ENCODE peak calls at places on chromosomes 7 and 10, in ten cellular contexts. One of them, this sample, is unnamed. For H3K4me1, the result is how much of the 10 kb centered on the place peaks cover.

GRCh38 chr7:17126413-17127374 is 171.8 kb upstream of the AHR start:
- DNase-seq in lower lobe of right lung: no peak
- DNase-seq in neural progenitor cell: no peak
- DNase-seq in cardiac muscle cell: no peak
- DNase-seq in PC-3: no peak
- DNase-seq in hepatocyte: no peak
- DNase-seq in tibial artery: no peak
- DNase-seq in ascending aorta: no peak
- DNase-seq in heart left ventricle: no peak
- DNase-seq in OCI-LY7: no peak
- DNase-seq in this sample: no peak

GRCh38 chr10:99740933-99741559 is 9.0 kb downstream of the CUTC start:
- DNase-seq in lower lobe of right lung: no peak
- DNase-seq in neural progenitor cell: no peak
- DNase-seq in cardiac muscle cell: no peak
- DNase-seq in PC-3: no peak
- DNase-seq in hepatocyte: no peak
- DNase-seq in tibial artery: no peak
- DNase-seq in ascending aorta: no peak
- DNase-seq in heart left ventricle: no peak
- DNase-seq in OCI-LY7: no peak
- DNase-seq in this sample: no peak

GRCh38 chr10:131697461-131698128 is 203.2 kb upstream of the PPP2R2D start:
- DNase-seq in lower lobe of right lung: no peak
- DNase-seq in neural progenitor cell: no peak
- DNase-seq in cardiac muscle cell: no peak
- DNase-seq in PC-3: no peak
- DNase-seq in hepatocyte: no peak
- DNase-seq in tibial artery: no peak
- DNase-seq in ascending aorta: no peak
- DNase-seq in heart left ventricle: no peak
- DNase-seq in OCI-LY7: no peak
- DNase-seq in this sample: peak

GRCh38 chr10:70461397-70462348 is 16.9 kb upstream of the PALD1 start:
- DNase-seq in lower lobe of right lung: no peak
- DNase-seq in neural progenitor cell: peak
- DNase-seq in cardiac muscle cell: peak
- DNase-seq in PC-3: peak
- DNase-seq in hepatocyte: peak
- DNase-seq in tibial artery: no peak
- DNase-seq in ascending aorta: no peak
- DNase-seq in heart left ventricle: peak
- DNase-seq in OCI-LY7: peak
- DNase-seq in this sample: peak

GRCh38 chr7:81534446-81534845 is 235.4 kb downstream of the HGF start:
- DNase-seq in lower lobe of right lung: no peak
- DNase-seq in neural progenitor cell: no peak
- DNase-seq in cardiac muscle cell: no peak
- DNase-seq in PC-3: no peak
- DNase-seq in hepatocyte: no peak
- DNase-seq in tibial artery: no peak
- DNase-seq in ascending aorta: no peak
- DNase-seq in heart left ventricle: no peak
- DNase-seq in OCI-LY7: no peak
- DNase-seq in this sample: no peak

GRCh38 chr10:63494951-63495350 is 26.2 kb upstream of the REEP3 start:
- DNase-seq in lower lobe of right lung: no peak
- DNase-seq in neural progenitor cell: peak
- DNase-seq in cardiac muscle cell: no peak
- DNase-seq in PC-3: no peak
- DNase-seq in hepatocyte: no peak
- DNase-seq in tibial artery: no peak
- DNase-seq in ascending aorta: no peak
- DNase-seq in heart left ventricle: no peak
- DNase-seq in OCI-LY7: no peak
- DNase-seq in this sample: no peak

GRCh38 chr10:88926484-88927249 is 25.9 kb downstream of the ACTA2 start:
- DNase-seq in lower lobe of right lung: no peak
- DNase-seq in neural progenitor cell: no peak
- DNase-seq in cardiac muscle cell: peak
- DNase-seq in PC-3: no peak
- DNase-seq in hepatocyte: no peak
- DNase-seq in tibial artery: no peak
- DNase-seq in ascending aorta: no peak
- DNase-seq in heart left ventricle: no peak
- DNase-seq in OCI-LY7: no peak
- DNase-seq in this sample: no peak

GRCh38 chr10:80201592-80202256 is 3.6 kb downstream of the ANXA11 start:
- DNase-seq in lower lobe of right lung: peak
- DNase-seq in neural progenitor cell: no peak
- DNase-seq in cardiac muscle cell: no peak
- DNase-seq in PC-3: no peak
- DNase-seq in hepatocyte: no peak
- DNase-seq in tibial artery: no peak
- DNase-seq in ascending aorta: no peak
- DNase-seq in heart left ventricle: peak
- DNase-seq in OCI-LY7: no peak
- DNase-seq in this sample: no peak

DNA sequence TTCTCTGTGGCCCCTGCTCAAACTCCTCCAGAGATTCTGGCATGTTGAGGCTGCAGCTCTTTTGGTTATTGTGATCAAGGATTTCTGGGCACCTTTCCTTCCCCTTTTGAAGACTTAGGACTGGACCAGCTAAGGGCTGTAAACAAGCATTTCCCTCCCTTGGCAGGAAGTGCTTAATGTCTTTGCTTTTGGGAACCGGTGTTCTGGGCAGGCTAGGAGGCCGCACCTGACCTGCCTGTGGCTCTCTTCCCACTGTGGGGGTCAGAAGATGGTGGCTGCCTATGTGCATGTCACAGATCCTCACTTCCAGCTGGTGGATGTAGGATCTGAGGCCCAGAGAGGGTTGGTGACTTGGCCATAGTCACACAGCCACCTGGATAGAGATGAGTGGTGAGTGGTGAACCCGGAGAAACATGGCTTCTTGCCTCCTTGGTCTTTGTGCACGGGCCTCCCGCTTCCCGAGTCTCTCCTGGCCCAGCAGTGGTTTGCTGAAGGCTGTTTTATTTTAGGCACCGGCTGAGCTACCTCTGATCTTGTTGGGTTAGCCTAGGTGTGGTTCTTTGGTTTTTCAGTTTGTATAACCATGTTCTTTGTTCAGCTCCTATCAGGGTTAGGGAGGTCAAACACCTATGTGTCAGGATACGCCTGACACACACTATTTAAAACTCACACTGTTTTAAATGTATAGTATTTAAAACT is 82.0 kb downstream of the GRK5 start:
- DNase-seq in lower lobe of right lung: no peak
- DNase-seq in neural progenitor cell: no peak
- DNase-seq in cardiac muscle cell: no peak
- DNase-seq in PC-3: no peak
- DNase-seq in hepatocyte: no peak
- DNase-seq in tibial artery: no peak
- DNase-seq in ascending aorta: no peak
- DNase-seq in heart left ventricle: no peak
- DNase-seq in OCI-LY7: no peak
- DNase-seq in this sample: no peak
- H3K4me1 ChIP-seq in lower lobe of right lung: half or more
- H3K4me1 ChIP-seq in neural progenitor cell: under half
- H3K4me1 ChIP-seq in cardiac muscle cell: under half
- H3K4me1 ChIP-seq in PC-3: under half
- H3K4me1 ChIP-seq in hepatocyte: under half
- H3K4me1 ChIP-seq in tibial artery: under half
- H3K4me1 ChIP-seq in ascending aorta: half or more
- H3K4me1 ChIP-seq in heart left ventricle: half or more
- H3K4me1 ChIP-seq in OCI-LY7: half or more
- H3K4me1 ChIP-seq in this sample: under half

DNA sequence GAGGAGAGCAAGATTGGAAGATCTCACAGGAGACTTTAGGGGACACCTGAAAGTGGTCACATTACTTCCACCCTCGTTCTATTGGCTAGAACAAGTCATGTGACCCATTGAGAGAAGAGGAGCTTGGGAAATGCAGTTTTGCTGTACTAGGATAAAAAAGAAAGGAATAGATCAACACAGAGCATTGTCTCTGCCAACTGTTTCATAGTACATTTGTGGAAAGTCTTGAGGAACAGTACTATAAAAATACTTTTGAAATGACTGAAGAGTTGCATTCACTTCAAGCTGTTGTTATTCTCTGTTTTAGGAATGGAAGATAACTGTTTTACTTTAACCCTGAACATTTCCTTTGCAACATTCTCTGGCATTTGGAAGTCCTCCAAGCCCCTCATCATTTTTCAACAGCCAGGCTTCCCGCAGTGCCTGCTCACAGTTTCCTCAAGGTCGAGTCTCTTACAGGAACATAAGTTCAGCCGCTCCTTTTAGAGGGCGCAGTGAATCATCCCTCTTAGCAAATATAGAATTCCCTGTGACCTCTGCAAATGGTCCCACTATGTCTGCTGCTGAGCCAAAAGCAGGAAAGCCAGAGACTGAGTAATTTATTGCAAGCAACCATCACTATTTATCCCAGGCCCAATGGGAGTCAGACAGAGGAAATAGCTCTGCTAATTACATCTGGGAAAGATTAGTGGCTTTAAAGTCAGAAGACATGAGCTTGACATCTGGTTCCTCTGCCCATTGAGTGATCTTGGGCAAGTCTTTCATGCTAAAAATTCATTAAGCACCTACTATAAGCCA is 40.7 kb downstream of the MRPL32 start:
- DNase-seq in lower lobe of right lung: no peak
- DNase-seq in neural progenitor cell: no peak
- DNase-seq in cardiac muscle cell: peak
- DNase-seq in PC-3: peak
- DNase-seq in hepatocyte: peak
- DNase-seq in tibial artery: peak
- DNase-seq in ascending aorta: no peak
- DNase-seq in heart left ventricle: peak
- DNase-seq in OCI-LY7: peak
- DNase-seq in this sample: no peak
- TF ChIP-seq CTCF in lower lobe of right lung: no peak
- TF ChIP-seq CTCF in neural progenitor cell: no peak
- TF ChIP-seq CTCF in cardiac muscle cell: no peak
- TF ChIP-seq CTCF in PC-3: no peak
- TF ChIP-seq CTCF in hepatocyte: no peak
- TF ChIP-seq CTCF in tibial artery: no peak
- TF ChIP-seq CTCF in ascending aorta: no peak
- TF ChIP-seq CTCF in heart left ventricle: no peak
- TF ChIP-seq CTCF in OCI-LY7: no peak
- TF ChIP-seq CTCF in this sample: no peak

GRCh38 chr7:20790273-20790842 is 3.7 kb upstream of the SP8 start:
- DNase-seq in lower lobe of right lung: no peak
- DNase-seq in neural progenitor cell: no peak
- DNase-seq in cardiac muscle cell: no peak
- DNase-seq in PC-3: no peak
- DNase-seq in hepatocyte: no peak
- DNase-seq in tibial artery: no peak
- DNase-seq in ascending aorta: no peak
- DNase-seq in heart left ventricle: no peak
- DNase-seq in OCI-LY7: no peak
- DNase-seq in this sample: no peak
- H3K4me1 ChIP-seq in lower lobe of right lung: under half
- H3K4me1 ChIP-seq in neural progenitor cell: half or more
- H3K4me1 ChIP-seq in cardiac muscle cell: under half
- H3K4me1 ChIP-seq in PC-3: under half
- H3K4me1 ChIP-seq in hepatocyte: under half
- H3K4me1 ChIP-seq in tibial artery: under half
- H3K4me1 ChIP-seq in ascending aorta: under half
- H3K4me1 ChIP-seq in heart left ventricle: under half
- H3K4me1 ChIP-seq in OCI-LY7: under half
- H3K4me1 ChIP-seq in this sample: under half

GRCh38 chr10:60872451-60872850 is 71.5 kb downstream of the RHOBTB1 start:
- DNase-seq in lower lobe of right lung: no peak
- DNase-seq in neural progenitor cell: no peak
- DNase-seq in cardiac muscle cell: no peak
- DNase-seq in PC-3: no peak
- DNase-seq in hepatocyte: no peak
- DNase-seq in tibial artery: no peak
- DNase-seq in ascending aorta: no peak
- DNase-seq in heart left ventricle: no peak
- DNase-seq in OCI-LY7: no peak
- DNase-seq in this sample: no peak

GRCh38 chr10:60870803-60871202 is 73.2 kb downstream of the RHOBTB1 start:
- DNase-seq in lower lobe of right lung: no peak
- DNase-seq in neural progenitor cell: no peak
- DNase-seq in cardiac muscle cell: no peak
- DNase-seq in PC-3: no peak
- DNase-seq in hepatocyte: no peak
- DNase-seq in tibial artery: no peak
- DNase-seq in ascending aorta: no peak
- DNase-seq in heart left ventricle: no peak
- DNase-seq in OCI-LY7: no peak
- DNase-seq in this sample: no peak

GRCh38 chr10:60871215-60871614 is 72.8 kb downstream of the RHOBTB1 start:
- DNase-seq in lower lobe of right lung: no peak
- DNase-seq in neural progenitor cell: no peak
- DNase-seq in cardiac muscle cell: no peak
- DNase-seq in PC-3: no peak
- DNase-seq in hepatocyte: no peak
- DNase-seq in tibial artery: no peak
- DNase-seq in ascending aorta: no peak
- DNase-seq in heart left ventricle: no peak
- DNase-seq in OCI-LY7: no peak
- DNase-seq in this sample: no peak

GRCh38 chr10:60868946-60869345 is 75.0 kb downstream of the RHOBTB1 start:
- DNase-seq in lower lobe of right lung: no peak
- DNase-seq in neural progenitor cell: no peak
- DNase-seq in cardiac muscle cell: no peak
- DNase-seq in PC-3: no peak
- DNase-seq in hepatocyte: no peak
- DNase-seq in tibial artery: no peak
- DNase-seq in ascending aorta: no peak
- DNase-seq in heart left ventricle: no peak
- DNase-seq in OCI-LY7: no peak
- DNase-seq in this sample: no peak

DNA sequence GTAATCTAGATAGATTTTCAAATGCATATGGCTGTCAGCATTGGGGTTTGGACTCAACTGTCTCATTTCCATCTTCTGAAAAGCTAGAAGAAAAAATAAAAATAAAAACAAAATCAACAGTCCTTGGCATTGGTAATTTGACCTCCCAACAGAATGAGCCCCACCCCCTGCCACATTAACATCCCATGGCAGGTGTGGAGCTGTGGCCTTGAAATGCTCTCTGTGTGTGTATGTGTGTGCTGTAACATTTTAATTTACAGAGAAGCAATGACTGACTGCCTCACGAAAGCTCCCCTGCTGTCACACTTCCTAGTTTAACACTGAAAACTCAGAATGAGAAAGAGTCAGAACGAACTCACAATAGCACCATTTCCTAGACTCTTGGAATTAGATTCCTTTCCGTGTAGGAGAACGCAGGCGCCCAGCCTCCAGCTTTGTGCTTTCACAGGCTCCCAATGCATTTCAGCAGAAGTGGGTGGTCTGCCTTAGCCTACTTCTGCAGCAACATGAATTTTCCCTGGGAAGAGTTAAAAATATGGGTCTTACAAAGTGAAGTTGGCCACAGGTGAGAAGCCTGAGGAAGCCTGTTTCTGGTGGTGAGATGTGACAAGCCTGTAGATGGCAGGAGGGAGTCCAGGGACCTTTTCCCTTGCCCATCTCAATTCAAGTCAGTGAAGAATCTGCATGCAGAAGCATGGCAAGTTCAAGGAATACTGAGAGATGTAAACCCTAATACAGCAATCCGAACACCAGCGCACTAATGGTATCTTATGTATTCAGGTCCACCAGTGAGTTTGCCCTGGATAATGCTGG is 73.9 kb downstream of the RHOBTB1 start:
- DNase-seq in lower lobe of right lung: no peak
- DNase-seq in neural progenitor cell: no peak
- DNase-seq in cardiac muscle cell: no peak
- DNase-seq in PC-3: peak
- DNase-seq in hepatocyte: no peak
- DNase-seq in tibial artery: no peak
- DNase-seq in ascending aorta: no peak
- DNase-seq in heart left ventricle: no peak
- DNase-seq in OCI-LY7: no peak
- DNase-seq in this sample: no peak
- TF ChIP-seq CTCF in lower lobe of right lung: no peak
- TF ChIP-seq CTCF in neural progenitor cell: peak
- TF ChIP-seq CTCF in cardiac muscle cell: no peak
- TF ChIP-seq CTCF in PC-3: peak
- TF ChIP-seq CTCF in hepatocyte: peak
- TF ChIP-seq CTCF in tibial artery: no peak
- TF ChIP-seq CTCF in ascending aorta: no peak
- TF ChIP-seq CTCF in heart left ventricle: no peak
- TF ChIP-seq CTCF in OCI-LY7: peak
- TF ChIP-seq CTCF in this sample: peak